ENCODE peak calls at places on chromosome 18, in eight cellular contexts. O, U, H, I, L, E, K and G are unnamed samples. For H3K4me1, the result is how much of the 10 kb centered on the place peaks cover.

GRCh38 chr18:70337139-70337972 is 48.5 kb downstream of the SOCS6 start:
- DNase-seq in O (peak), U (no peak), H (peak), I (peak), L (peak), E (peak), K (peak), G (no peak)

GRCh38 chr18:35415511-35416427 is 38.6 kb upstream of the ZNF396 start:
- DNase-seq in O (peak), U (no peak), H (no peak), I (no peak), L (no peak), E (no peak), K (no peak), G (no peak)

GRCh38 chr18:75433098-75433497 is 5.6 kb upstream of the SMIM21 start:
- DNase-seq in O (no peak), U (no peak), H (no peak), I (no peak), L (no peak), E (no peak), K (no peak), G (no peak)

GRCh38 chr18:8988262-8988871 is 114.1 kb upstream of the NDUFV2 start:
- DNase-seq in O (peak), U (peak), H (peak), I (peak), L (peak), E (peak), K (peak), G (peak)

GRCh38 chr18:154151-154550 is 4.2 kb upstream of the USP14 start:
- DNase-seq in O (peak), U (no peak), H (no peak), I (no peak), L (no peak), E (no peak), K (no peak), G (no peak)

GRCh38 chr18:2641638-2642037 is 13.9 kb upstream of the SMCHD1 start:
- DNase-seq in O (peak), U (no peak), H (no peak), I (no peak), L (no peak), E (no peak), K (no peak), G (no peak)

GRCh38 chr18:70195852-70196434 is 9.5 kb downstream of the RTTN start:
- DNase-seq in O (peak), U (no peak), H (no peak), I (no peak), L (no peak), E (peak), K (peak), G (no peak)

GRCh38 chr18:76134631-76135030 is 360.4 kb downstream of the ZNF516 start:
- DNase-seq in O (no peak), U (no peak), H (no peak), I (no peak), L (no peak), E (no peak), K (no peak), G (no peak)

GRCh38 chr18:73987247-73987980 is 160.2 kb downstream of the FBXO15 start:
- DNase-seq in O (no peak), U (no peak), H (no peak), I (no peak), L (no peak), E (no peak), K (no peak), G (no peak)

GRCh38 chr18:43129946-43130523 is 14.6 kb upstream of the RIT2 start:
- DNase-seq in O (peak), U (no peak), H (no peak), I (no peak), L (no peak), E (no peak), K (no peak), G (no peak)

GRCh38 chr18:47986724-47987455 is 56.4 kb upstream of the SMAD2 start:
- DNase-seq in O (no peak), U (no peak), H (no peak), I (no peak), L (no peak), E (no peak), K (no peak), G (no peak)

GRCh38 chr18:63316612-63317555 is 2.7 kb downstream of the BCL2 start:
- DNase-seq in O (no peak), U (no peak), H (no peak), I (no peak), L (no peak), E (no peak), K (no peak), G (no peak)

GRCh38 chr18:78995740-78996395 is 16.2 kb downstream of the SALL3 start:
- DNase-seq in O (no peak), U (no peak), H (no peak), I (no peak), L (no peak), E (no peak), K (no peak), G (no peak)

GRCh38 chr18:3665780-3666525 is 216.0 kb downstream of the TGIF1 start:
- DNase-seq in O (peak), U (peak), H (peak), I (peak), L (peak), E (peak), K (peak), G (peak)
- H3K4me1 ChIP-seq in O (under half), U (under half), H (under half), I (under half), L (under half), E (under half), K (under half), G (under half)

GRCh38 chr18:55355220-55355619 is 232.8 kb downstream of the TCF4 start:
- DNase-seq in O (no peak), U (no peak), H (no peak), I (no peak), L (no peak), E (no peak), K (no peak), G (no peak)

GRCh38 chr18:55353391-55353790 is 234.6 kb downstream of the TCF4 start:
- DNase-seq in O (no peak), U (no peak), H (no peak), I (no peak), L (no peak), E (no peak), K (no peak), G (no peak)

GRCh38 chr18:55354795-55355194 is 233.2 kb downstream of the TCF4 start:
- DNase-seq in O (no peak), U (no peak), H (no peak), I (no peak), L (no peak), E (no peak), K (no peak), G (no peak)

GRCh38 chr18:55351980-55352714 is 235.8 kb downstream of the TCF4 start:
- DNase-seq in O (peak), U (no peak), H (no peak), I (no peak), L (no peak), E (peak), K (no peak), G (no peak)

GRCh38 chr18:55353806-55354205 is 234.2 kb downstream of the TCF4 start:
- DNase-seq in O (no peak), U (no peak), H (no peak), I (no peak), L (no peak), E (no peak), K (no peak), G (no peak)
- H3K4me1 ChIP-seq in O (under half), U (under half), H (under half), I (under half), L (under half), E (under half), K (under half), G (under half)

DNA sequence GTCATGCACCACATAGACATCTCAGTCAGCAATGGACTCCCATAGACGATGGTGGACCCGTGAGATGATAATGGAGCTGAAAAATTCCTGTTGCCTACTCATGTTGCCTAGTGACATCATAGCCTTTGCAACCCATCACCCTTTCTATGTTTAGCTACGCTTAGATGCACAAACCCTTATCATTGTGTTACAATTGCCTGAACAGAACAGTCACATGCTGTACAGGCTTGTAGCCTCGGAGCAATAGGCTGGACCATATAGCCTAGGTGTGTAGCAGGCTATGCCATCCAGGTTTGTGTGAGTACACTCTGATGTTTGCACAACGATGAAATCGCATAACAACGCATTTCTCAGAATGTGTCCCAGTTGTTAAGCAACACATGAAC is 221.6 kb downstream of the ALPK2 start:
- DNase-seq in O (no peak), U (no peak), H (no peak), I (no peak), L (no peak), E (no peak), K (peak), G (no peak)
- H3K4me1 ChIP-seq in O (under half), U (under half), H (under half), I (under half), L (under half), E (under half), K (under half), G (under half)

DNA sequence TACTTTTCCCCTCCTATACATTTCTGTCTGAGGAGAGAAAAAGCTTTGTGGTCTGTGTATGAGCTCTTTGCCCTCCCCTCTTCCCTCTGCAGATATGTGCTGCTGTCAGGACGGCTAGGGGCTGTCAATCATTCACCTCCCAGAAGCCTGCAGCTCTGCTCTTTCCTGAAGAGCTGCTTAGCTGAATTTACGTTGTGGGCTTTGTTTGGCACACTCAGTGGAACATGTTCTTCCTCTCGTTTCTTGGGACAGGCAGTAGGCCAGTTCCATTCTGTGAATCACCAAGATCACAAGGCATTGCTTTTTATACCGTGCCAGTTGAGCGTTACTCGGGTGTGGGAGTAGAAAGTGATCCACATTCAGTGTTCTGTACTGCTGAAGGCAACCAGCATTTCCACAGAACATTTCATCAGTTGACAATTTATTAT is 136.7 kb downstream of the LAMA3 start:
- DNase-seq in O (peak), U (peak), H (peak), I (peak), L (peak), E (no peak), K (peak), G (no peak)
- H3K4me1 ChIP-seq in O (under half), U (under half), H (under half), I (under half), L (under half), E (under half), K (under half), G (under half)

GRCh38 chr18:49055787-49056186 is 105.0 kb upstream of the SMAD7 start:
- DNase-seq in O (peak), U (peak), H (peak), I (peak), L (peak), E (no peak), K (no peak), G (peak)
- H3K4me1 ChIP-seq in O (under half), U (under half), H (under half), I (under half), L (under half), E (under half), K (under half), G (under half)